ENCODE peak calls at places on chromosomes 16 and 17, in six cellular contexts. One of them, this sample, is unnamed.

GRCh38 chr17:57861000-57861736 is 11.3 kb upstream of the MRPS23 start:
- DNase-seq in stimulated activated CD4-positive, alpha-beta T cell treated with anti-CD3 and anti-CD28 coated beads, Interleukin-2, amount 100 ng/mL, for 24 hours: no peak
- DNase-seq in activated T-cell treated with anti-CD3 and anti-CD28 coated beads for 24 hours: no peak
- DNase-seq in NAMALWA: no peak
- DNase-seq in hippocampal formation: no peak
- DNase-seq in SK-N-SH: peak; percentile 70
- DNase-seq in this sample: peak; percentile 46

GRCh38 chr16:26175944-26176343 is 484.2 kb downstream of the HS3ST4 start:
- DNase-seq in stimulated activated CD4-positive, alpha-beta T cell treated with anti-CD3 and anti-CD28 coated beads, Interleukin-2, amount 100 ng/mL, for 24 hours: no peak
- DNase-seq in activated T-cell treated with anti-CD3 and anti-CD28 coated beads for 24 hours: no peak
- DNase-seq in NAMALWA: no peak
- DNase-seq in hippocampal formation: no peak
- DNase-seq in SK-N-SH: no peak
- DNase-seq in this sample: no peak

GRCh38 chr16:51854401-51854951 is 692.5 kb downstream of the TOX3 start:
- DNase-seq in stimulated activated CD4-positive, alpha-beta T cell treated with anti-CD3 and anti-CD28 coated beads, Interleukin-2, amount 100 ng/mL, for 24 hours: no peak
- DNase-seq in activated T-cell treated with anti-CD3 and anti-CD28 coated beads for 24 hours: no peak
- DNase-seq in NAMALWA: no peak
- DNase-seq in hippocampal formation: no peak
- DNase-seq in SK-N-SH: no peak
- DNase-seq in this sample: no peak

GRCh38 chr17:77725851-77726250 is 232.7 kb upstream of the TNRC6C start:
- DNase-seq in stimulated activated CD4-positive, alpha-beta T cell treated with anti-CD3 and anti-CD28 coated beads, Interleukin-2, amount 100 ng/mL, for 24 hours: peak; percentile 8
- DNase-seq in activated T-cell treated with anti-CD3 and anti-CD28 coated beads for 24 hours: no peak
- DNase-seq in NAMALWA: no peak
- DNase-seq in hippocampal formation: no peak
- DNase-seq in SK-N-SH: no peak
- DNase-seq in this sample: peak; percentile 5

GRCh38 chr16:67928561-67929364 is 2.9 kb downstream of the CTRL start:
- DNase-seq in stimulated activated CD4-positive, alpha-beta T cell treated with anti-CD3 and anti-CD28 coated beads, Interleukin-2, amount 100 ng/mL, for 24 hours: peak; percentile 82
- DNase-seq in activated T-cell treated with anti-CD3 and anti-CD28 coated beads for 24 hours: peak; percentile 70
- DNase-seq in NAMALWA: peak; percentile 86
- DNase-seq in hippocampal formation: peak; percentile 60
- DNase-seq in SK-N-SH: peak; percentile 90
- DNase-seq in this sample: peak; percentile 88

GRCh38 chr17:42112552-42113176 is at the start of gene DHX58:
- DNase-seq in stimulated activated CD4-positive, alpha-beta T cell treated with anti-CD3 and anti-CD28 coated beads, Interleukin-2, amount 100 ng/mL, for 24 hours: peak; percentile 78
- DNase-seq in activated T-cell treated with anti-CD3 and anti-CD28 coated beads for 24 hours: peak; percentile 75
- DNase-seq in NAMALWA: peak; percentile 94
- DNase-seq in hippocampal formation: peak; percentile 24
- DNase-seq in SK-N-SH: no peak
- DNase-seq in this sample: peak; percentile 95

GRCh38 chr16:83113317-83113716 is 486.5 kb downstream of the CDH13 start:
- DNase-seq in stimulated activated CD4-positive, alpha-beta T cell treated with anti-CD3 and anti-CD28 coated beads, Interleukin-2, amount 100 ng/mL, for 24 hours: no peak
- DNase-seq in activated T-cell treated with anti-CD3 and anti-CD28 coated beads for 24 hours: no peak
- DNase-seq in NAMALWA: peak; percentile 57
- DNase-seq in hippocampal formation: peak; percentile 53
- DNase-seq in SK-N-SH: peak; percentile 22
- DNase-seq in this sample: no peak

GRCh38 chr17:41894791-41895331 is 23.9 kb downstream of the ACLY start:
- DNase-seq in stimulated activated CD4-positive, alpha-beta T cell treated with anti-CD3 and anti-CD28 coated beads, Interleukin-2, amount 100 ng/mL, for 24 hours: no peak
- DNase-seq in activated T-cell treated with anti-CD3 and anti-CD28 coated beads for 24 hours: no peak
- DNase-seq in NAMALWA: no peak
- DNase-seq in hippocampal formation: no peak
- DNase-seq in SK-N-SH: peak; percentile 73
- DNase-seq in this sample: no peak

GRCh38 chr17:77287432-77288068 is 146.8 kb downstream of the SEC14L1 start:
- DNase-seq in stimulated activated CD4-positive, alpha-beta T cell treated with anti-CD3 and anti-CD28 coated beads, Interleukin-2, amount 100 ng/mL, for 24 hours: no peak
- DNase-seq in activated T-cell treated with anti-CD3 and anti-CD28 coated beads for 24 hours: no peak
- DNase-seq in NAMALWA: no peak
- DNase-seq in hippocampal formation: no peak
- DNase-seq in SK-N-SH: peak; percentile 80
- DNase-seq in this sample: no peak

GRCh38 chr17:60598001-60598736 is 1.8 kb upstream of the PPM1D start:
- DNase-seq in stimulated activated CD4-positive, alpha-beta T cell treated with anti-CD3 and anti-CD28 coated beads, Interleukin-2, amount 100 ng/mL, for 24 hours: no peak
- DNase-seq in activated T-cell treated with anti-CD3 and anti-CD28 coated beads for 24 hours: no peak
- DNase-seq in NAMALWA: no peak
- DNase-seq in hippocampal formation: no peak
- DNase-seq in SK-N-SH: no peak
- DNase-seq in this sample: no peak

GRCh38 chr17:61574542-61575351 is 16.3 kb downstream of the NACA2 start:
- DNase-seq in stimulated activated CD4-positive, alpha-beta T cell treated with anti-CD3 and anti-CD28 coated beads, Interleukin-2, amount 100 ng/mL, for 24 hours: no peak
- DNase-seq in activated T-cell treated with anti-CD3 and anti-CD28 coated beads for 24 hours: no peak
- DNase-seq in NAMALWA: peak; percentile 40
- DNase-seq in hippocampal formation: peak; percentile 7
- DNase-seq in SK-N-SH: peak; percentile 76
- DNase-seq in this sample: no peak

GRCh38 chr17:29038511-29039300 is 4.2 kb upstream of the PIPOX start:
- DNase-seq in stimulated activated CD4-positive, alpha-beta T cell treated with anti-CD3 and anti-CD28 coated beads, Interleukin-2, amount 100 ng/mL, for 24 hours: no peak
- DNase-seq in activated T-cell treated with anti-CD3 and anti-CD28 coated beads for 24 hours: no peak
- DNase-seq in NAMALWA: no peak
- DNase-seq in hippocampal formation: no peak
- DNase-seq in SK-N-SH: peak; percentile 41
- DNase-seq in this sample: no peak

GRCh38 chr16:28985206-28985605 is 354 bp downstream of the LAT start:
- DNase-seq in stimulated activated CD4-positive, alpha-beta T cell treated with anti-CD3 and anti-CD28 coated beads, Interleukin-2, amount 100 ng/mL, for 24 hours: no peak
- DNase-seq in activated T-cell treated with anti-CD3 and anti-CD28 coated beads for 24 hours: no peak
- DNase-seq in NAMALWA: no peak
- DNase-seq in hippocampal formation: no peak
- DNase-seq in SK-N-SH: no peak
- DNase-seq in this sample: no peak

GRCh38 chr16:70770968-70771552 is 29.9 kb downstream of the VAC14 start:
- DNase-seq in stimulated activated CD4-positive, alpha-beta T cell treated with anti-CD3 and anti-CD28 coated beads, Interleukin-2, amount 100 ng/mL, for 24 hours: peak; percentile 65
- DNase-seq in activated T-cell treated with anti-CD3 and anti-CD28 coated beads for 24 hours: peak; percentile 41
- DNase-seq in NAMALWA: peak; percentile 67
- DNase-seq in hippocampal formation: peak; percentile 42
- DNase-seq in SK-N-SH: peak; percentile 79
- DNase-seq in this sample: peak; percentile 70

GRCh38 chr16:14405611-14406537 is 224.2 kb downstream of the PARN start:
- DNase-seq in stimulated activated CD4-positive, alpha-beta T cell treated with anti-CD3 and anti-CD28 coated beads, Interleukin-2, amount 100 ng/mL, for 24 hours: peak; percentile 19
- DNase-seq in activated T-cell treated with anti-CD3 and anti-CD28 coated beads for 24 hours: no peak
- DNase-seq in NAMALWA: peak; percentile 76
- DNase-seq in hippocampal formation: no peak
- DNase-seq in SK-N-SH: peak; percentile 75
- DNase-seq in this sample: peak; percentile 67

GRCh38 chr16:21301168-21301894 is 23.2 kb upstream of the CRYM start:
- DNase-seq in stimulated activated CD4-positive, alpha-beta T cell treated with anti-CD3 and anti-CD28 coated beads, Interleukin-2, amount 100 ng/mL, for 24 hours: peak; percentile 36
- DNase-seq in activated T-cell treated with anti-CD3 and anti-CD28 coated beads for 24 hours: peak; percentile 19
- DNase-seq in NAMALWA: peak; percentile 90
- DNase-seq in hippocampal formation: no peak
- DNase-seq in SK-N-SH: peak; percentile 90
- DNase-seq in this sample: peak; percentile 84

GRCh38 chr16:48862087-48862532 is 252.1 kb upstream of the N4BP1 start:
- DNase-seq in stimulated activated CD4-positive, alpha-beta T cell treated with anti-CD3 and anti-CD28 coated beads, Interleukin-2, amount 100 ng/mL, for 24 hours: no peak
- DNase-seq in activated T-cell treated with anti-CD3 and anti-CD28 coated beads for 24 hours: no peak
- DNase-seq in NAMALWA: no peak
- DNase-seq in hippocampal formation: no peak
- DNase-seq in SK-N-SH: no peak
- DNase-seq in this sample: no peak

GRCh38 chr17:33562792-33563191 is 269.7 kb upstream of the ASIC2 start:
- DNase-seq in stimulated activated CD4-positive, alpha-beta T cell treated with anti-CD3 and anti-CD28 coated beads, Interleukin-2, amount 100 ng/mL, for 24 hours: no peak
- DNase-seq in activated T-cell treated with anti-CD3 and anti-CD28 coated beads for 24 hours: no peak
- DNase-seq in NAMALWA: no peak
- DNase-seq in hippocampal formation: no peak
- DNase-seq in SK-N-SH: no peak
- DNase-seq in this sample: no peak

GRCh38 chr17:55420776-55421178 is 858 bp downstream of the MMD start:
- DNase-seq in stimulated activated CD4-positive, alpha-beta T cell treated with anti-CD3 and anti-CD28 coated beads, Interleukin-2, amount 100 ng/mL, for 24 hours: peak; percentile 42
- DNase-seq in activated T-cell treated with anti-CD3 and anti-CD28 coated beads for 24 hours: peak; percentile 19
- DNase-seq in NAMALWA: peak; percentile 61
- DNase-seq in hippocampal formation: peak; percentile 15
- DNase-seq in SK-N-SH: peak; percentile 65
- DNase-seq in this sample: peak; percentile 46

GRCh38 chr17:38703742-38704644 is 1.1 kb upstream of the MLLT6 start:
- DNase-seq in stimulated activated CD4-positive, alpha-beta T cell treated with anti-CD3 and anti-CD28 coated beads, Interleukin-2, amount 100 ng/mL, for 24 hours: peak; percentile 86
- DNase-seq in activated T-cell treated with anti-CD3 and anti-CD28 coated beads for 24 hours: peak; percentile 84
- DNase-seq in NAMALWA: peak; percentile 87
- DNase-seq in hippocampal formation: no peak
- DNase-seq in SK-N-SH: peak; percentile 80
- DNase-seq in this sample: peak; percentile 90

GRCh38 chr16:60259956-60260355 is 1525.8 kb upstream of the GOT2 start:
- DNase-seq in stimulated activated CD4-positive, alpha-beta T cell treated with anti-CD3 and anti-CD28 coated beads, Interleukin-2, amount 100 ng/mL, for 24 hours: no peak
- DNase-seq in activated T-cell treated with anti-CD3 and anti-CD28 coated beads for 24 hours: no peak
- DNase-seq in NAMALWA: no peak
- DNase-seq in hippocampal formation: no peak
- DNase-seq in SK-N-SH: no peak
- DNase-seq in this sample: no peak

GRCh38 chr17:41962768-41963434 is 3.7 kb upstream of the CNP start:
- DNase-seq in stimulated activated CD4-positive, alpha-beta T cell treated with anti-CD3 and anti-CD28 coated beads, Interleukin-2, amount 100 ng/mL, for 24 hours: peak; percentile 79
- DNase-seq in activated T-cell treated with anti-CD3 and anti-CD28 coated beads for 24 hours: peak; percentile 64
- DNase-seq in NAMALWA: peak; percentile 87
- DNase-seq in hippocampal formation: peak; percentile 76
- DNase-seq in SK-N-SH: peak; percentile 87
- DNase-seq in this sample: peak; percentile 85

GRCh38 chr17:2903193-2903974 is 107.1 kb downstream of the RAP1GAP2 start:
- DNase-seq in stimulated activated CD4-positive, alpha-beta T cell treated with anti-CD3 and anti-CD28 coated beads, Interleukin-2, amount 100 ng/mL, for 24 hours: no peak
- DNase-seq in activated T-cell treated with anti-CD3 and anti-CD28 coated beads for 24 hours: no peak
- DNase-seq in NAMALWA: no peak
- DNase-seq in hippocampal formation: no peak
- DNase-seq in SK-N-SH: no peak
- DNase-seq in this sample: no peak

GRCh38 chr17:28974451-28974850 is 23.1 kb upstream of the PHF12 start:
- DNase-seq in stimulated activated CD4-positive, alpha-beta T cell treated with anti-CD3 and anti-CD28 coated beads, Interleukin-2, amount 100 ng/mL, for 24 hours: no peak
- DNase-seq in activated T-cell treated with anti-CD3 and anti-CD28 coated beads for 24 hours: no peak
- DNase-seq in NAMALWA: no peak
- DNase-seq in hippocampal formation: no peak
- DNase-seq in SK-N-SH: no peak
- DNase-seq in this sample: no peak

GRCh38 chr16:2365397-2365796 is 24.9 kb upstream of the ABCA3 start:
- DNase-seq in stimulated activated CD4-positive, alpha-beta T cell treated with anti-CD3 and anti-CD28 coated beads, Interleukin-2, amount 100 ng/mL, for 24 hours: no peak
- DNase-seq in activated T-cell treated with anti-CD3 and anti-CD28 coated beads for 24 hours: no peak
- DNase-seq in NAMALWA: no peak
- DNase-seq in hippocampal formation: no peak
- DNase-seq in SK-N-SH: no peak
- DNase-seq in this sample: no peak

GRCh38 chr17:64377769-64378282 is 12.8 kb downstream of the PECAM1 start:
- DNase-seq in stimulated activated CD4-positive, alpha-beta T cell treated with anti-CD3 and anti-CD28 coated beads, Interleukin-2, amount 100 ng/mL, for 24 hours: no peak
- DNase-seq in activated T-cell treated with anti-CD3 and anti-CD28 coated beads for 24 hours: no peak
- DNase-seq in NAMALWA: no peak
- DNase-seq in hippocampal formation: no peak
- DNase-seq in SK-N-SH: no peak
- DNase-seq in this sample: no peak